ENCODE peak calls at places on chromosomes 11 and 22, in five cellular contexts. One of them, this sample, is unnamed.

GRCh38 chr11:577611-577894 is 1.3 kb downstream of the PHRF1 start:
- DNase-seq in HFF-Myc: no peak
- DNase-seq in brain microvascular endothelial cell: no peak
- DNase-seq in mammary epithelial cell: no peak
- DNase-seq in fibroblast of mammary gland: no peak
- DNase-seq in this sample: no peak

GRCh38 chr22:38699143-38699542 is 1.6 kb downstream of the JOSD1 start:
- DNase-seq in HFF-Myc: no peak
- DNase-seq in brain microvascular endothelial cell: no peak
- DNase-seq in mammary epithelial cell: no peak
- DNase-seq in fibroblast of mammary gland: no peak
- DNase-seq in this sample: no peak

GRCh38 chr11:130068986-130069683 is 559 bp upstream of the APLP2 start:
- DNase-seq in HFF-Myc: peak
- DNase-seq in brain microvascular endothelial cell: peak
- DNase-seq in mammary epithelial cell: peak
- DNase-seq in fibroblast of mammary gland: peak
- DNase-seq in this sample: peak

GRCh38 chr22:49663823-49664222 is 163.8 kb downstream of the BRD1 start:
- DNase-seq in HFF-Myc: no peak
- DNase-seq in brain microvascular endothelial cell: no peak
- DNase-seq in mammary epithelial cell: no peak
- DNase-seq in fibroblast of mammary gland: no peak
- DNase-seq in this sample: no peak

GRCh38 chr11:132106336-132106982 is 736.0 kb downstream of the NTM start:
- DNase-seq in HFF-Myc: no peak
- DNase-seq in brain microvascular endothelial cell: no peak
- DNase-seq in mammary epithelial cell: peak
- DNase-seq in fibroblast of mammary gland: no peak
- DNase-seq in this sample: no peak

GRCh38 chr11:95835768-95836488 is 45.6 kb downstream of the CEP57 start:
- DNase-seq in HFF-Myc: peak
- DNase-seq in brain microvascular endothelial cell: peak
- DNase-seq in mammary epithelial cell: peak
- DNase-seq in fibroblast of mammary gland: peak
- DNase-seq in this sample: peak

GRCh38 chr11:34308049-34308692 is 49.6 kb downstream of the ABTB2 start:
- DNase-seq in HFF-Myc: no peak
- DNase-seq in brain microvascular endothelial cell: no peak
- DNase-seq in mammary epithelial cell: peak
- DNase-seq in fibroblast of mammary gland: no peak
- DNase-seq in this sample: no peak

GRCh38 chr11:78418584-78419211 is 1.1 kb upstream of the GAB2 start:
- DNase-seq in HFF-Myc: no peak
- DNase-seq in brain microvascular endothelial cell: peak
- DNase-seq in mammary epithelial cell: no peak
- DNase-seq in fibroblast of mammary gland: peak
- DNase-seq in this sample: no peak

GRCh38 chr22:35311551-35311999 is 11.9 kb downstream of the TOM1 start:
- DNase-seq in HFF-Myc: no peak
- DNase-seq in brain microvascular endothelial cell: no peak
- DNase-seq in mammary epithelial cell: no peak
- DNase-seq in fibroblast of mammary gland: no peak
- DNase-seq in this sample: no peak

GRCh38 chr11:109940816-109941215 is 152.4 kb upstream of the ZC3H12C start:
- DNase-seq in HFF-Myc: peak
- DNase-seq in brain microvascular endothelial cell: peak
- DNase-seq in mammary epithelial cell: peak
- DNase-seq in fibroblast of mammary gland: peak
- DNase-seq in this sample: peak

GRCh38 chr11:2774173-2775082 is 74.6 kb upstream of the KCNQ1OT1 start:
- DNase-seq in HFF-Myc: no peak
- DNase-seq in brain microvascular endothelial cell: no peak
- DNase-seq in mammary epithelial cell: no peak
- DNase-seq in fibroblast of mammary gland: no peak
- DNase-seq in this sample: no peak

GRCh38 chr11:68469122-68469521 is 8.6 kb downstream of the PPP6R3 start:
- DNase-seq in HFF-Myc: no peak
- DNase-seq in brain microvascular endothelial cell: peak
- DNase-seq in mammary epithelial cell: no peak
- DNase-seq in fibroblast of mammary gland: no peak
- DNase-seq in this sample: peak

GRCh38 chr22:19566599-19567382 is 42.6 kb upstream of the CLDN5 start:
- DNase-seq in HFF-Myc: no peak
- DNase-seq in brain microvascular endothelial cell: no peak
- DNase-seq in mammary epithelial cell: no peak
- DNase-seq in fibroblast of mammary gland: no peak
- DNase-seq in this sample: no peak

GRCh38 chr11:74871037-74871436 is 77.9 kb downstream of the XRRA1 start:
- DNase-seq in HFF-Myc: no peak
- DNase-seq in brain microvascular endothelial cell: no peak
- DNase-seq in mammary epithelial cell: no peak
- DNase-seq in fibroblast of mammary gland: peak
- DNase-seq in this sample: peak

GRCh38 chr22:20509344-20510047 is 2.1 kb downstream of the MED15 start:
- DNase-seq in HFF-Myc: peak
- DNase-seq in brain microvascular endothelial cell: peak
- DNase-seq in mammary epithelial cell: peak
- DNase-seq in fibroblast of mammary gland: peak
- DNase-seq in this sample: peak

GRCh38 chr11:13699870-13700269 is 31.4 kb downstream of the FAR1 start:
- DNase-seq in HFF-Myc: no peak
- DNase-seq in brain microvascular endothelial cell: no peak
- DNase-seq in mammary epithelial cell: no peak
- DNase-seq in fibroblast of mammary gland: no peak
- DNase-seq in this sample: no peak

GRCh38 chr11:116310215-116310614 is 462.6 kb downstream of the BUD13 start:
- DNase-seq in HFF-Myc: no peak
- DNase-seq in brain microvascular endothelial cell: no peak
- DNase-seq in mammary epithelial cell: no peak
- DNase-seq in fibroblast of mammary gland: no peak
- DNase-seq in this sample: peak

GRCh38 chr11:19076744-19077589 is 16.4 kb upstream of the MRGPRX2 start:
- DNase-seq in HFF-Myc: no peak
- DNase-seq in brain microvascular endothelial cell: peak
- DNase-seq in mammary epithelial cell: peak
- DNase-seq in fibroblast of mammary gland: peak
- DNase-seq in this sample: peak

GRCh38 chr11:111834432-111835163 is 36.8 kb downstream of the ALG9 start:
- DNase-seq in HFF-Myc: peak
- DNase-seq in brain microvascular endothelial cell: no peak
- DNase-seq in mammary epithelial cell: no peak
- DNase-seq in fibroblast of mammary gland: no peak
- DNase-seq in this sample: no peak

GRCh38 chr11:72102631-72102945 is 509 bp downstream of the LAMTOR1 start:
- DNase-seq in HFF-Myc: no peak
- DNase-seq in brain microvascular endothelial cell: no peak
- DNase-seq in mammary epithelial cell: no peak
- DNase-seq in fibroblast of mammary gland: no peak
- DNase-seq in this sample: no peak

GRCh38 chr22:20131856-20132685 is 467 bp downstream of the ZDHHC8 start:
- DNase-seq in HFF-Myc: no peak
- DNase-seq in brain microvascular endothelial cell: no peak
- DNase-seq in mammary epithelial cell: no peak
- DNase-seq in fibroblast of mammary gland: peak
- DNase-seq in this sample: no peak

GRCh38 chr11:10295056-10295901 is 1.3 kb upstream of the SBF2 start:
- DNase-seq in HFF-Myc: no peak
- DNase-seq in brain microvascular endothelial cell: no peak
- DNase-seq in mammary epithelial cell: no peak
- DNase-seq in fibroblast of mammary gland: no peak
- DNase-seq in this sample: no peak

GRCh38 chr11:129323896-129324522 is 51.6 kb upstream of the BARX2 start:
- DNase-seq in HFF-Myc: no peak
- DNase-seq in brain microvascular endothelial cell: no peak
- DNase-seq in mammary epithelial cell: no peak
- DNase-seq in fibroblast of mammary gland: peak
- DNase-seq in this sample: peak

GRCh38 chr22:39567135-39567946 is 3.2 kb upstream of the CACNA1I start:
- DNase-seq in HFF-Myc: no peak
- DNase-seq in brain microvascular endothelial cell: no peak
- DNase-seq in mammary epithelial cell: peak
- DNase-seq in fibroblast of mammary gland: no peak
- DNase-seq in this sample: no peak

GRCh38 chr11:119432484-119433368 is 9.8 kb upstream of the THY1 start:
- DNase-seq in HFF-Myc: peak
- DNase-seq in brain microvascular endothelial cell: peak
- DNase-seq in mammary epithelial cell: peak
- DNase-seq in fibroblast of mammary gland: peak
- DNase-seq in this sample: peak

GRCh38 chr11:47979378-47980092 is 824 bp upstream of the PTPRJ start:
- DNase-seq in HFF-Myc: no peak
- DNase-seq in brain microvascular endothelial cell: no peak
- DNase-seq in mammary epithelial cell: no peak
- DNase-seq in fibroblast of mammary gland: no peak
- DNase-seq in this sample: no peak

GRCh38 chr11:34176980-34177319 is 71.5 kb downstream of the NAT10 start:
- DNase-seq in HFF-Myc: no peak
- DNase-seq in brain microvascular endothelial cell: no peak
- DNase-seq in mammary epithelial cell: no peak
- DNase-seq in fibroblast of mammary gland: no peak
- DNase-seq in this sample: no peak

GRCh38 chr11:2677127-2677526 is 22.7 kb downstream of the KCNQ1OT1 start:
- DNase-seq in HFF-Myc: no peak
- DNase-seq in brain microvascular endothelial cell: no peak
- DNase-seq in mammary epithelial cell: no peak
- DNase-seq in fibroblast of mammary gland: no peak
- DNase-seq in this sample: no peak

GRCh38 chr11:78192223-78192719 is 3.6 kb downstream of the USP35 start:
- DNase-seq in HFF-Myc: no peak
- DNase-seq in brain microvascular endothelial cell: no peak
- DNase-seq in mammary epithelial cell: no peak
- DNase-seq in fibroblast of mammary gland: no peak
- DNase-seq in this sample: no peak

GRCh38 chr11:94402355-94402754 is 1.1 kb upstream of the GPR83 start:
- DNase-seq in HFF-Myc: no peak
- DNase-seq in brain microvascular endothelial cell: no peak
- DNase-seq in mammary epithelial cell: no peak
- DNase-seq in fibroblast of mammary gland: no peak
- DNase-seq in this sample: no peak

GRCh38 chr11:76830639-76831312 is 29.9 kb upstream of the ACER3 start:
- DNase-seq in HFF-Myc: peak
- DNase-seq in brain microvascular endothelial cell: peak
- DNase-seq in mammary epithelial cell: no peak
- DNase-seq in fibroblast of mammary gland: peak
- DNase-seq in this sample: peak

DNA sequence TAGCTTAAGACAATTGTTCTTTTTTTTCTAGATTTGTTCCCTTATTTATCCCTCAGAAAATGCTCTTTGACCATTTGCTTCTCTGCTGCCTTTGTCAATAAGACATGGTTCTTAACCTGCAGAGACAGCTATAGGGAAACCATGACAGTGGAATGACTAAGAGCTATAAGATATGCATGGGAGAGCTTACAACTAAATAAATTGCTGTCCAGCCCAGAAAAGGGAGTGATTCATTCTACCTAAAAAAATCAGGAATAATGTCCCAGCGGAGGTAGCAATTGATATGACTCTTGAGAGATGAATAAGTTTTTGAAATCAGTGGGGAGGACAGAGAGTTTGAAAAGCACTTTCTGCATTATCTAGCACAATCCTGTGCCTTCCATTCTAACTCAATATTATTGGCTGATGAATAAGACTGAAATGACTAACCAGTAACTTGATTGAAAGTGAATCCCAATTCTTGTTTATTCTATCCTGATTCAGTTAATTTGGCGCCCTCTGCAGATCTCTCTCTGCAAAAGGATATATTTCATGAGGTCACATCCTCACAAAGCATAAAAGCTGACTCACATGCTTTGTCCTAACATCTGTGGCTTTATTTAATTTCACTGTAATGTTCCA is 680.5 kb upstream of the API5 start:
- DNase-seq in HFF-Myc: no peak
- DNase-seq in brain microvascular endothelial cell: peak
- DNase-seq in mammary epithelial cell: peak
- DNase-seq in fibroblast of mammary gland: peak
- DNase-seq in this sample: peak
- TF ChIP-seq CTCF in HFF-Myc: no peak
- TF ChIP-seq CTCF in brain microvascular endothelial cell: no peak
- TF ChIP-seq CTCF in mammary epithelial cell: peak
- TF ChIP-seq CTCF in fibroblast of mammary gland: peak
- TF ChIP-seq CTCF in this sample: no peak

DNA sequence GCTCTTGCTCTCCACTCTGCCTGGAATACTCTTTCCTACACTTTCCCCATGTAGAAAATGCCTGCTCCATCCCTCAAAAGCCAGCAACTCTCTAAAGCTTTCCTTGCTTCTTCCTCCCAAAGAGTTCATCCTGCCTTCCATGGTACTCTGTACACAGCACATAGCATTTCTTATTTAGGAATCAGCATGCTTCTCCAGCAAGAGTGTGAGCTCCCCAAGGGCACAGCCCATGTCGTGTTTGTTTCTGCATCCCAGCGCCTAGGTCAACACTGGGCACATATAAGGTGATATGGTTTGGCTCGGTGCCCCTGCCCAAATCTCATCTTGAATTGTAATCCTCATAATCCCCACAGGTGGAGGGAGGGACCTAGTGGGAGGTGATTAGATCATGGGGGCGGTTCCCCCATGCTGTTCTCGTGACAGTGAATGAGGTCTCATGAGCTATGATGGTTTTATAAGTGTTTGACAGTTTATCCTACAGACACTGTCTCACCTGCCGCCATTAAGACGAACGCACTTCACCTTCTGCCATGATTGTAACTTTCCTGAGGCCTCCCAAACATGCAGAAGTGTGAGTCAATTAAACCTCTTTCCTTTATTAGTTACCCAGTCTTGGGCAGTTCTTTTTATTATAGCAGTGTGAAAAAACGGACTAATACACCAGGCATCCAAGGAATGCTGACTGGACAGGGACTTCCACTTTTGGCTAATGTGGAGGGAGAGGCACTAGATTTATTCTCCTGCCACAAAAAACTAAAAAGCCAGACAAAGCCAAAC is 8.2 kb downstream of the VPS37C start:
- DNase-seq in HFF-Myc: no peak
- DNase-seq in brain microvascular endothelial cell: peak
- DNase-seq in mammary epithelial cell: peak
- DNase-seq in fibroblast of mammary gland: peak
- DNase-seq in this sample: peak
- H3K4me3 ChIP-seq in HFF-Myc: no peak
- H3K4me3 ChIP-seq in brain microvascular endothelial cell: no peak
- H3K4me3 ChIP-seq in mammary epithelial cell: no peak
- H3K4me3 ChIP-seq in fibroblast of mammary gland: no peak
- H3K4me3 ChIP-seq in this sample: no peak

DNA sequence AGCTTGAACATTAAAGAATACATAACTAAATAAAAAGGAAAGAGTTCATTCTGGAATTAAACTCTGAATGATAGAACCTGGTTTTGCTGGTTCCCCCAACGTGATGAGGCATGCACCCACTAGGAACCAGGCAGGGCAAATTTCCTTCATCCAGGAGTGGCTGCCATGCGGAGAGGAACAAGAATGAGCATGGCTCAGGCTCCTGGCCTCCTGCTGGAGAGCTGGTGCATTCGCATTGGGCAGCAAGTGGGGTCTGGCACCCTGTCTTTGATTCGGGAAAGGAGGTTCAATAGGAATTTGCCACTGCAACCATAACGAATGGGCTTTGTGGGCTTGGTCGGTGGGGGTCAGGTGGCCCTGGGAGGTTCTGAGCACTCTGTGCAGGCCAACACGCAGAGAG is 169.8 kb upstream of the TENM4 start:
- DNase-seq in HFF-Myc: no peak
- DNase-seq in brain microvascular endothelial cell: no peak
- DNase-seq in mammary epithelial cell: no peak
- DNase-seq in fibroblast of mammary gland: no peak
- DNase-seq in this sample: no peak
- TF ChIP-seq CTCF in HFF-Myc: no peak
- TF ChIP-seq CTCF in brain microvascular endothelial cell: peak
- TF ChIP-seq CTCF in mammary epithelial cell: no peak
- TF ChIP-seq CTCF in fibroblast of mammary gland: no peak
- TF ChIP-seq CTCF in this sample: no peak

GRCh38 chr22:21569459-21570161 is 2.1 kb downstream of the UBE2L3 start:
- DNase-seq in HFF-Myc: no peak
- DNase-seq in brain microvascular endothelial cell: no peak
- DNase-seq in mammary epithelial cell: no peak
- DNase-seq in fibroblast of mammary gland: no peak
- DNase-seq in this sample: no peak
- H3K4me3 ChIP-seq in HFF-Myc: peak
- H3K4me3 ChIP-seq in brain microvascular endothelial cell: peak
- H3K4me3 ChIP-seq in mammary epithelial cell: no peak
- H3K4me3 ChIP-seq in fibroblast of mammary gland: no peak
- H3K4me3 ChIP-seq in this sample: peak

This sample was measured in fibroblast of pulmonary artery.